ENCODE peak calls at places on chromosomes 6 and 20, in four cellular contexts. M is lower lobe of right lung, Z is AG09309, J is GM06990. D is an unnamed sample.

GRCh38 chr6:133241088-133241900 is at the start of gene EYA4:
- DNase-seq in M (no peak), Z (no peak), J (peak), D (no peak)

GRCh38 chr6:2505624-2506023 is 245.1 kb downstream of the MYLK4 start:
- DNase-seq in M (no peak), Z (no peak), J (peak), D (no peak)

GRCh38 chr6:5729813-5730212 is 276.9 kb downstream of the NRN1 start:
- DNase-seq in M (no peak), Z (no peak), J (no peak), D (no peak)

GRCh38 chr6:129236110-129236509 is 353.2 kb downstream of the LAMA2 start:
- DNase-seq in M (no peak), Z (no peak), J (peak), D (no peak)

GRCh38 chr20:47686545-47686944 is 98.7 kb downstream of the SULF2 start:
- DNase-seq in M (no peak), Z (peak), J (no peak), D (no peak)

GRCh38 chr6:111011360-111012142 is 29.7 kb downstream of the RPF2 start:
- DNase-seq in M (no peak), Z (no peak), J (peak), D (peak)

GRCh38 chr6:88992741-88993557 is 29.5 kb upstream of the RNGTT start:
- DNase-seq in M (no peak), Z (no peak), J (no peak), D (no peak)

GRCh38 chr6:166005401-166005845 is 162.2 kb downstream of the TBXT start:
- DNase-seq in M (no peak), Z (no peak), J (no peak), D (no peak)

GRCh38 chr6:138485586-138486248 is 13.6 kb downstream of the NHSL1 start:
- DNase-seq in M (no peak), Z (no peak), J (no peak), D (no peak)

GRCh38 chr20:35398660-35399144 is 13.1 kb downstream of the UQCC1 start:
- DNase-seq in M (no peak), Z (peak), J (no peak), D (no peak)

GRCh38 chr6:75532521-75532920 is 38.9 kb upstream of the FILIP1 start:
- DNase-seq in M (no peak), Z (no peak), J (no peak), D (no peak)

GRCh38 chr20:47964174-47964573 is 178.9 kb upstream of the SULF2 start:
- DNase-seq in M (no peak), Z (no peak), J (no peak), D (no peak)

GRCh38 chr6:15754035-15754705 is 91.3 kb upstream of the DTNBP1 start:
- DNase-seq in M (no peak), Z (no peak), J (no peak), D (no peak)

GRCh38 chr20:53126185-53126584 is 154.0 kb downstream of the TSHZ2 start:
- DNase-seq in M (no peak), Z (no peak), J (no peak), D (no peak)

GRCh38 chr6:98458713-98459112 is 375.7 kb upstream of the POU3F2 start:
- DNase-seq in M (no peak), Z (no peak), J (no peak), D (no peak)

GRCh38 chr6:91276315-91276714 is 689.4 kb upstream of the MAP3K7 start:
- DNase-seq in M (no peak), Z (no peak), J (no peak), D (no peak)

GRCh38 chr6:67679566-67680296 is 955.4 kb upstream of the ADGRB3 start:
- DNase-seq in M (no peak), Z (no peak), J (no peak), D (no peak)

GRCh38 chr6:5762561-5762968 is 244.2 kb downstream of the NRN1 start:
- DNase-seq in M (no peak), Z (no peak), J (no peak), D (no peak)

GRCh38 chr6:131945971-131946370 is 5.2 kb downstream of the CCN2 start:
- DNase-seq in M (no peak), Z (no peak), J (no peak), D (no peak)

GRCh38 chr6:145808239-145808638 is 6.4 kb downstream of the FBXO30 start:
- DNase-seq in M (no peak), Z (no peak), J (no peak), D (no peak)

GRCh38 chr6:110689275-110689935 is 125.9 kb downstream of the CDK19 start:
- DNase-seq in M (no peak), Z (no peak), J (no peak), D (no peak)

GRCh38 chr6:39296745-39297640 is 17.2 kb downstream of the KCNK17 start:
- DNase-seq in M (no peak), Z (no peak), J (no peak), D (no peak)

GRCh38 chr6:143061597-143062385 is 1.1 kb downstream of the AIG1 start:
- DNase-seq in M (no peak), Z (no peak), J (no peak), D (no peak)

GRCh38 chr20:44717986-44718385 is 2.8 kb downstream of the CCN5 start:
- DNase-seq in M (peak), Z (no peak), J (no peak), D (no peak)

GRCh38 chr6:4958624-4959023 is 45.2 kb downstream of the RPP40 start:
- DNase-seq in M (no peak), Z (no peak), J (no peak), D (no peak)

GRCh38 chr20:53736757-53737403 is 143.2 kb upstream of the ZNF217 start:
- DNase-seq in M (no peak), Z (no peak), J (no peak), D (no peak)

GRCh38 chr6:21227486-21227885 is 366.1 kb upstream of the SOX4 start:
- DNase-seq in M (no peak), Z (no peak), J (no peak), D (no peak)

GRCh38 chr6:78251930-78252329 is 599.1 kb downstream of the MEI4 start:
- DNase-seq in M (no peak), Z (no peak), J (no peak), D (no peak)

GRCh38 chr20:37725165-37725564 is 31.3 kb downstream of the CTNNBL1 start:
- DNase-seq in M (no peak), Z (no peak), J (no peak), D (no peak)

GRCh38 chr6:15259766-15260098 is 13.9 kb downstream of the JARID2 start:
- DNase-seq in M (no peak), Z (no peak), J (no peak), D (no peak)

GRCh38 chr6:11869656-11870340 is 91.2 kb upstream of the ADTRP start:
- DNase-seq in M (no peak), Z (no peak), J (no peak), D (no peak)

GRCh38 chr20:4512891-4513550 is 208.7 kb upstream of the PRND start:
- DNase-seq in M (no peak), Z (peak), J (no peak), D (no peak)

GRCh38 chr6:35745480-35745879 is 8.6 kb downstream of the ARMC12 start:
- DNase-seq in M (no peak), Z (no peak), J (no peak), D (no peak)

GRCh38 chr6:137722749-137723272 is 144.2 kb upstream of the TNFAIP3 start:
- DNase-seq in M (no peak), Z (no peak), J (peak), D (no peak)

GRCh38 chr6:157059781-157060180 is 263.5 kb downstream of the TMEM242 start:
- DNase-seq in M (no peak), Z (no peak), J (no peak), D (no peak)

GRCh38 chr6:137705166-137706064 is 161.6 kb upstream of the TNFAIP3 start:
- DNase-seq in M (peak), Z (no peak), J (peak), D (peak)

GRCh38 chr6:99810942-99811633 is 182.9 kb downstream of the MCHR2 start:
- DNase-seq in M (peak), Z (no peak), J (no peak), D (no peak)

GRCh38 chr6:107114872-107115694 is at the start of gene BEND3:
- DNase-seq in M (peak), Z (no peak), J (peak), D (no peak)

GRCh38 chr6:156579564-156579963 is 197.6 kb upstream of the ARID1B start:
- DNase-seq in M (no peak), Z (no peak), J (no peak), D (no peak)

GRCh38 chr20:31595654-31596411 is 9.3 kb upstream of the ID1 start:
- DNase-seq in M (peak), Z (peak), J (no peak), D (peak)

DNA sequence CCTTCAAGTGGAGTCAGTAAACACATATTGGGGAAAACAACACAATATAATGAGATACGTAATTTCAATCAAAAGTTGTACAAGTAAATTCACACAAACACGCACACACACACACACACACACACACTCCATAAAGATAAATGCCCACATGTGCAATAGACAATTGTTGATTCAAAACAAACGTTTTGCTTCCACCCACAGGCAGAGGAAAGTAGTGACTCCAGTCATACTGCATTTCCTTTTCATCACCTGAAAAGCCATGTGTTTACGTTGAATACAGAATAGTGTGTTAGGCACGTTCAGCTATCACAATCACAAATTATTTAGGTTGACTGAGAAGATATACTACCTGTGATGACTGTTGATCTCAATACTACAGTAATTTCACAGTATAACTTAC is 443.8 kb upstream of the MANEA start:
- DNase-seq in M (no peak), Z (no peak), J (no peak), D (no peak)
- TF ChIP-seq CTCF in M (no peak), Z (no peak), J (no peak), D (no peak)

DNA sequence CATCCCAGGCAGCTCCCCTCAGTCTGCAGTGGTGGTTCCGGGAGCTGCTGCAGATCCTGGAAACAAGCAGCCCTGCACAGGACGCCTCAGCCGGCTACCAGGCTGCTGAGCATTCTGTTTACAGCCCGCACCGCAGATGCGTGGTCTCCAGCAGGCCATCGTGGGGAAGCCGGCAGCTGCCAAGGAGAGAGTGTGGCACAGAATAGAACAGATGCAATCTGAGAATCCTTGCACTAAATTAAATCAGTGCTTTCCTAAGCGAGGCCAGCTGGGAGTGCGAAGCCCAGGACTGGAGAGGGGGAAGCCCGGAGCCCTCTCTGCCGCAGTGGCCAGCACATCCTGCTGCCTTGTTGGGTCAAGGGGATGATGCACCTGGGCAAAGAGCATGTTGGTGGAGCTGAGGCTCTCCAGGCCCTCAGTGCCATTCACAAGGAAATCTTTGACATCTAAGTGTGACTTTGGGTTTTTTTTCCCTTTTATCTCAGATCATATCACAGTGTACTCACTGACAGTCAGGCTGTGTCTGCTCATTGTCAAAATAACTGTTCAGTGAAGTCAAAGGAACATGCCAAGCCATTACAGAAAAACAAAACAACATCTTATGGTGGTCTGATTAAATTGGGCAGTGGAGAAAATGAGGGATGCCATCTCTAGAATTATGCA is 118.1 kb downstream of the SYNDIG1 start:
- DNase-seq in M (no peak), Z (no peak), J (no peak), D (no peak)
- TF ChIP-seq CTCF in M (no peak), Z (no peak), J (no peak), D (no peak)

DNA sequence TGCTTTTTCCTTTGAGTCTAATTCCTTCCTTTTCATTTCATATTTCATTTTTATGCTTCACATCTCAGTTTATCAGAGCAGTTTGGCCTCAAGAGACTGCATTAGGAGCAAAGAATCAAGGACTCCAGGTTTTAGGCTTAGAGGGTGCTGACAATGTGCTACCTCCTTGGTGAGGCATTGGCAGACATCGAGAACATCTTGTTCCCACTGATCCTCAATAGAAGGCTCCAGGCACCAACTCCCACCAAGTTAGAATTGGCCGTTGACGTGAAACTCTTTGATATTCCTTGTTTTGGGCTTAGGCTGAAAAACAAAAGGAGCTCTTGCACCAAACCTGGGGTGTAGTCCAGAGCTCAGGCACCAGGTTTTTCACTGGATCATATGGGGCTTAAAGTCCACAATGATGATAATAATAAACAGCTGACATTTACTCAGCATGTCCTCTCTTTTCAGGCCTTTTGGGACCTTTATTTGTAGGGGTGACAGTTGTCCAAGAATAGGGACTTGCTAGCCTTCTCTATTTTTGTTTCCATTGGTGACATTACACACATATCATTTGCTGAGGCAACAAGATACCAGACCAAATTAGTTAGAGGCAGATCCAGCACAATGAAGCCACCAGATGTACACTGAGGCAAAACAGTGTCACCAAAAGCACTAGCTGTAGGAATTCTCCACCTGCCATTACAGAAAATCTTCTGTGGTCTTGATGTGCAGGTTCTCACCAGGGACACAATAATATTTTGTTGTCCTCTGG is 81.0 kb upstream of the ENPP5 start:
- DNase-seq in M (no peak), Z (no peak), J (no peak), D (no peak)
- TF ChIP-seq CTCF in M (no peak), Z (no peak), J (no peak), D (no peak)

GRCh38 chr20:61722146-61722678 is 343.5 kb downstream of the TAF4 start:
- DNase-seq in M (no peak), Z (no peak), J (no peak), D (no peak)

GRCh38 chr20:61723538-61724257 is 342.0 kb downstream of the TAF4 start:
- DNase-seq in M (no peak), Z (no peak), J (no peak), D (no peak)

GRCh38 chr20:61725966-61726365 is 339.7 kb downstream of the TAF4 start:
- DNase-seq in M (peak), Z (no peak), J (no peak), D (no peak)

GRCh38 chr20:61725145-61725544 is 340.5 kb downstream of the TAF4 start:
- DNase-seq in M (no peak), Z (no peak), J (no peak), D (no peak)

DNA sequence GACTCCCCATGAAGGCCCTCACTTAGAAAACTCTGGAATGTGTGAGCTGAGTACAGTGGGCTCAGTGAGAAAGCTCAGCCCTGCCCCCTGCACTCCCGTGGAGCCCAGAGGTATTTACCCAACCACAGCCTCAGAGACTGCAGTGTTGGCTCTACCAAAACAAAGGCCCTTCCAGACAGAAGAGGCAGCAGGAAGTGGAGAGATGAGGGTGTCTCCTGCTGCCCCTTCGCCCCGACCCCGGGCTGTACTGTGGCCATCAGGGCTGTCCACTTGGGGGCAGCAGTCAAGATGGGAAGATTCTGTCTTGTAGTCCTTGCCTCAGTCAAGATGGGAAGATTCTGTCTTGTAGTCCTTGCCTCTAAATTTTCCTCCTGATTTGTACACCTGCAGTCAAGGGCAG is 341.3 kb downstream of the TAF4 start:
- DNase-seq in M (no peak), Z (no peak), J (no peak), D (no peak)
- TF ChIP-seq CTCF in M (no peak), Z (peak), J (no peak), D (no peak)

GRCh38 chr6:168608113-168608400 is 167.1 kb downstream of the SMOC2 start:
- DNase-seq in M (no peak), Z (no peak), J (no peak), D (peak)

GRCh38 chr6:168606722-168607121 is 165.7 kb downstream of the SMOC2 start:
- DNase-seq in M (no peak), Z (no peak), J (no peak), D (no peak)

GRCh38 chr6:168607272-168608112 is 166.5 kb downstream of the SMOC2 start:
- DNase-seq in M (peak), Z (no peak), J (no peak), D (peak)

GRCh38 chr6:168603234-168603633 is 162.2 kb downstream of the SMOC2 start:
- DNase-seq in M (no peak), Z (no peak), J (no peak), D (no peak)

DNA sequence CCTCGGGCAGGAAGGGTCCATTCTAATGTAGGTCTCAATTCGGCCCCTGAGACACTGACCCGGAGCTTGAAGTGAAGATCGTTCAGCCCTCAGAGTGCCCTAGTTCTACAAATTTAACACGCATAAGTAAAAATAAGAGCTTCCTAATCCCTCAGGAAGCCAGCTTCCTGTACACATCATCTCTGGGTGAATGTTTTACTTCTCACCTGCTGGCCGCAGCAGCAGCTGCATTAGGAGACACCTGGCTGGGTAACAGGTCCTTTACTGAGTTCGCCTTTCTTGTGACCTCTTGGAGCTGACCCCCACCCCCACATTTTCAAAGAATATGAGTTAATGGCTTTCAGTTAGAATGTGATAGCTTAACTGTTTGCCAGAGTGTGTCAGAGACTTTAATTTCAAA is 165.0 kb downstream of the SMOC2 start:
- DNase-seq in M (no peak), Z (no peak), J (no peak), D (peak)
- TF ChIP-seq CTCF in M (no peak), Z (no peak), J (no peak), D (no peak)

DNA sequence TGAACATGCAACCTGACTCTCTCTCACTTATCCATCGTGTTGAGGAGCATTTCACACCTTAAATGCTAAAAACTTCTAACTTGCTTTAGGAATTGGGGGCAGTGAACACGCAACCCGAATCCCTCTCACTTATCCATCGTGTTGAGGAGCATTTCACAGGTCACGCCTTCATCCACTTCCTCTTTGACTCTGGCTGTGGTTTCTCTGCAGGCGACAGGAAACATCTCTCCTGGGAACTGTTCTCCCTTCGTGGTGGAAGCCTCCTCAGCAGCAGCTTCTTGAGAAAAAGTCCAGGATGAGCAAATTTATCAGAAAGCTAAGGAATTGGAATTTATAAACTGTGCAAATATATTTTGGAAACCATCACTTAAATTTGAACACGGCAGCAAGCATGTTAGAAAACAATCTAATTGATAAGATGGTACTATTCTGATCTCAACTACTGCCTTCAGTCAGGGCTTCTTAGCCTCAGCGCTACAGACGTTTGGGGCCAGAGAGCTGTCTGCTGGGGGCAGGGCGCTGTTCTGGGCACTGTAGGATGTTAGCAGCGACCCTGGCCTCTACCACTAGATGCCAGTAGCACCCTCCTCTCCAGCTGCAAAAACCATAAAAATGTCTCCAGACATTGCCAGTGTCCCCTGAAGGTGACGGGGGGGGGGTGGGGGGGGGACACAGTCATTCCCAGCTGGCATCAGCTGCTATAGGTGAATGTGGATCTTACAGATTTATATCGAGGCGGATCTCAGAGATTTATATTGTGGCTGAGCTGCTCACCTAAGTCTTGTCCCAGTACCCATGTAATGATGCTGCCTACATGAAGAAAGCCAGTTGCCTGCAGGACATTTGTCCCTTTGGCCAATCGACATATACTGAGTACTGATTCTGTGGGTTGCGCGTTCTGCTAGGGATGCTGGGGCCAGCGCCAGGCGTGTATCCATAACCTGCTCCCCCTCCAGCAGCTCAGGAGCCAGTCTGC is 26.2 kb downstream of the CTCFL start:
- DNase-seq in M (no peak), Z (no peak), J (no peak), D (no peak)
- TF ChIP-seq CTCF in M (peak), Z (peak), J (peak), D (no peak)